ENCODE peak calls at places on chromosome 12, in four cellular contexts. A is stomach, D is fibroblast of lung, U is IMR-90. S is an unnamed sample.

GRCh38 chr12:105523164-105524057 is 192.9 kb downstream of the C12orf75 start:
- DNase-seq in A (no peak), D (peak; percentile 89), U (peak; percentile 86), S (no peak)

GRCh38 chr12:42960087-42960527 is 370.6 kb upstream of the PRICKLE1 start:
- DNase-seq in D (no peak), A (no peak), U (peak; percentile 2), S (peak; percentile 81)

GRCh38 chr12:132066345-132066685 is 77.8 kb downstream of the DDX51 start:
- DNase-seq in D (no peak), U (no peak), A (no peak), S (no peak)

GRCh38 chr12:6089041-6089823 is 35.2 kb downstream of the VWF start:
- DNase-seq in U (peak; percentile 52), D (no peak), A (no peak), S (peak; percentile 57)

GRCh38 chr12:111780615-111781014 is 13.9 kb downstream of the ALDH2 start:
- DNase-seq in D (no peak), U (no peak), A (peak; percentile 66), S (no peak)

GRCh38 chr12:127930122-127930521 is 336.8 kb upstream of the TMEM132C start:
- DNase-seq in U (no peak), D (no peak), A (no peak), S (no peak)

GRCh38 chr12:105226219-105226618 is 9.8 kb downstream of the APPL2 start:
- DNase-seq in A (peak; percentile 63), D (peak; percentile 94), U (peak; percentile 97), S (no peak)

GRCh38 chr12:73678335-73678734 is 859.3 kb upstream of the ATXN7L3B start:
- DNase-seq in U (no peak), D (no peak), A (no peak), S (peak; percentile 11)

GRCh38 chr12:130266751-130267150 is 70.9 kb upstream of the PIWIL1 start:
- DNase-seq in D (no peak), U (no peak), A (no peak), S (no peak)

GRCh38 chr12:132955094-132955932 is 793 bp downstream of the ZNF605 start:
- DNase-seq in D (peak; percentile 81), U (peak; percentile 67), A (peak; percentile 28), S (peak; percentile 41)

GRCh38 chr12:108890208-108890607 is 10.3 kb downstream of the DAO start:
- DNase-seq in D (peak; percentile 12), U (peak; percentile 15), A (no peak), S (peak; percentile 31)

GRCh38 chr12:69886101-69886500 is 61.1 kb downstream of the MYRFL start:
- DNase-seq in D (no peak), A (no peak), U (no peak), S (no peak)

GRCh38 chr12:8038659-8039114 is 6.2 kb downstream of the FOXJ2 start:
- DNase-seq in U (peak; percentile 72), D (peak; percentile 51), A (peak; percentile 84), S (peak; percentile 27)

GRCh38 chr12:124681779-124682391 is 114.5 kb upstream of the NCOR2 start:
- DNase-seq in U (peak; percentile 95), D (peak; percentile 95), A (no peak), S (no peak)

GRCh38 chr12:93441111-93441616 is 583 bp downstream of the UBE2N start:
- DNase-seq in U (peak; percentile 7), A (peak; percentile 31), D (no peak), S (peak; percentile 36)

GRCh38 chr12:108307006-108307405 is 32.1 kb downstream of the CMKLR1 start:
- DNase-seq in U (peak; percentile 35), A (no peak), D (peak; percentile 20), S (no peak)

GRCh38 chr12:62123721-62124203 is 136.4 kb upstream of the USP15 start:
- DNase-seq in A (peak; percentile 31), D (peak; percentile 63), U (peak; percentile 56), S (peak; percentile 38)

GRCh38 chr12:27148791-27149190 is 66.4 kb upstream of the C12orf71 start:
- DNase-seq in D (no peak), A (no peak), U (no peak), S (no peak)

GRCh38 chr12:46174919-46175318 is 93.9 kb downstream of the SLC38A1 start:
- DNase-seq in A (no peak), U (no peak), D (no peak), S (no peak)

GRCh38 chr12:12819752-12820311 is 6.7 kb downstream of the DDX47 start:
- DNase-seq in A (no peak), U (peak; percentile 96), D (peak; percentile 67), S (peak; percentile 37)
- TF ChIP-seq CTCF in A (no peak), U (peak; percentile 11), D (no peak), S (no peak)

GRCh38 chr12:30357712-30358111 is 338.0 kb downstream of the IPO8 start:
- DNase-seq in D (peak; percentile 50), U (no peak), A (no peak), S (no peak)
- H3K27ac ChIP-seq in D (no peak overlapping the region), U (no peak overlapping the region), A (no peak overlapping the region), S (no peak overlapping the region)

GRCh38 chr12:65673732-65674131 is 150.6 kb upstream of the HMGA2 start:
- DNase-seq in D (peak; percentile 77), U (peak; percentile 51), A (no peak), S (no peak)
- TF ChIP-seq CTCF in D (peak; percentile 7), U (no peak), A (no peak), S (peak; percentile 29)

GRCh38 chr12:89862511-89863331 is 154.1 kb upstream of the ATP2B1 start:
- DNase-seq in D (peak; percentile 14), A (no peak), U (no peak), S (no peak)
- H3K27ac ChIP-seq in D (no peak overlapping the region), A (peak overlapping the region; percentile 67), U (peak overlapping the region; percentile 63), S (no peak overlapping the region)

GRCh38 chr12:49060237-49061156 is at the start of gene KMT2D:
- DNase-seq in U (peak; percentile 96), A (peak; percentile 91), D (peak; percentile 98), S (peak; percentile 93)
- TF ChIP-seq CTCF in U (peak; percentile 1), A (peak; percentile 61), D (peak; percentile 34), S (no peak)

GRCh38 chr12:110718222-110718908 is 24.3 kb downstream of the PPP1CC start:
- DNase-seq in U (no peak), A (no peak), D (no peak), S (no peak)
- H3K27ac ChIP-seq in U (no peak overlapping the region), A (no peak overlapping the region), D (no peak overlapping the region), S (no peak overlapping the region)

GRCh38 chr12:118979763-118980406 is 1.5 kb upstream of the SRRM4 start:
- DNase-seq in D (peak; percentile 40), A (peak; percentile 46), U (peak; percentile 24), S (peak; percentile 10)
- TF ChIP-seq CTCF in D (peak; percentile 53), A (peak; percentile 57), U (peak; percentile 41), S (peak; percentile 29)

GRCh38 chr12:114919479-114919878 is 235.5 kb upstream of the TBX3 start:
- DNase-seq in A (no peak), U (no peak), D (no peak), S (no peak)
- H3K27ac ChIP-seq in A (no peak overlapping the region), U (no peak overlapping the region), D (no peak overlapping the region), S (no peak overlapping the region)

DNA sequence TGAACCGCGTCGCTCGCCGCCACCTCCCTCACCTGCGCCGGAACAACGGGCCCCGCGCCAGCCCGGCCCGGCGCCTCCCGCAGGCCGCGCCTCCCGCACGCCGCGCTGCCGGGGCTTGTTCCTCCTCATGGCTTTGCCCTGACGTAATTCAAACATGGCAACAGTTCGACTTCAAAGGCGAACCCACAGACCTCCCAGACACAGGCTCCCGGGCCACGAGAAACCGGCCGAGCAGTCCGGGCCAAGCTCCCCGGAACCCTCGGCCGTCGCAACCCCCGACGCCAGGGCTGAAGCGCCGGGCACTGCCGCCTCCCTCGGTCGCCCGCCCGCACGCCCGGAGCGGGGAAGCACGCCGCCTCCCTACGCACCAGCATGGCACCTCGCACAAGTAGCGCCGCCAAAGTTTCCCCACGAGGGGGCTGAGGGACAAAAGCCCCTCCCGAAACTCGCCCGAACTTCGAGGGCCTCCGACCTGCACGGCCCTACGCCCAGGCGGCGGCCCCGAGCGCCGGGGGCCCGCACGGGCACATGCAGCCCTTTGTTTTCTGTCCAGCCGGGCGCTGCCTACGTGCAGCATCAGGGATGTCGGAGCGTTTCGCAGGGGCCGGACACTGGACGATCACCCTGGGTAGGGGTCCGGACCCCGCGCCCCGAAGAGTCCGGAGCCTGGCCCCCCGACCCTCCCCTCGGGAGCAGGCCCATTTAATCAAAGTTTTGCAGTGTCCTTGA is 1.7 kb downstream of the SINHCAF start:
- DNase-seq in A (peak; percentile 83), D (peak; percentile 79), U (peak; percentile 73), S (peak; percentile 72)
- TF ChIP-seq CTCF in A (no peak), D (no peak), U (no peak), S (no peak)